ENCODE peak calls at places on chromosomes 16 and 17, in eight cellular contexts. One of them, this sample, is unnamed.

GRCh38 chr16:88999457-89000206 is 22.6 kb upstream of the CBFA2T3 start:
- DNase-seq in heart right ventricle: no peak
- DNase-seq in left ventricle myocardium inferior: no peak
- DNase-seq in tibial artery: no peak
- DNase-seq in effector memory CD4-positive, alpha-beta T cell: no peak
- DNase-seq in A549: no peak
- DNase-seq in fibroblast of lung: no peak
- DNase-seq in SJCRH30: no peak
- DNase-seq in this sample: no peak

GRCh38 chr17:219696-220095 is 38.2 kb upstream of the DOC2B start:
- DNase-seq in heart right ventricle: no peak
- DNase-seq in left ventricle myocardium inferior: no peak
- DNase-seq in tibial artery: no peak
- DNase-seq in effector memory CD4-positive, alpha-beta T cell: no peak
- DNase-seq in A549: no peak
- DNase-seq in fibroblast of lung: no peak
- DNase-seq in SJCRH30: no peak
- DNase-seq in this sample: no peak

GRCh38 chr17:58136669-58137279 is 11.4 kb upstream of the OR4D1 start:
- DNase-seq in heart right ventricle: no peak
- DNase-seq in left ventricle myocardium inferior: no peak
- DNase-seq in tibial artery: no peak
- DNase-seq in effector memory CD4-positive, alpha-beta T cell: no peak
- DNase-seq in A549: peak; percentile 53
- DNase-seq in fibroblast of lung: no peak
- DNase-seq in SJCRH30: peak; percentile 18
- DNase-seq in this sample: no peak

GRCh38 chr16:61858996-61859395 is 177.2 kb downstream of the CDH8 start:
- DNase-seq in heart right ventricle: no peak
- DNase-seq in left ventricle myocardium inferior: no peak
- DNase-seq in tibial artery: no peak
- DNase-seq in effector memory CD4-positive, alpha-beta T cell: no peak
- DNase-seq in A549: peak; percentile 2
- DNase-seq in fibroblast of lung: no peak
- DNase-seq in SJCRH30: no peak
- DNase-seq in this sample: no peak

GRCh38 chr16:14013571-14014283 is 57.4 kb upstream of the MRTFB start:
- DNase-seq in heart right ventricle: no peak
- DNase-seq in left ventricle myocardium inferior: no peak
- DNase-seq in tibial artery: peak; percentile 60
- DNase-seq in effector memory CD4-positive, alpha-beta T cell: no peak
- DNase-seq in A549: peak; percentile 90
- DNase-seq in fibroblast of lung: peak; percentile 99
- DNase-seq in SJCRH30: peak; percentile 66
- DNase-seq in this sample: peak; percentile 97

GRCh38 chr16:25121824-25122600 is 10.5 kb downstream of the LCMT1 start:
- DNase-seq in heart right ventricle: no peak
- DNase-seq in left ventricle myocardium inferior: no peak
- DNase-seq in tibial artery: no peak
- DNase-seq in effector memory CD4-positive, alpha-beta T cell: no peak
- DNase-seq in A549: no peak
- DNase-seq in fibroblast of lung: no peak
- DNase-seq in SJCRH30: no peak
- DNase-seq in this sample: no peak

GRCh38 chr16:51648521-51648920 is 497.5 kb upstream of the SALL1 start:
- DNase-seq in heart right ventricle: no peak
- DNase-seq in left ventricle myocardium inferior: no peak
- DNase-seq in tibial artery: no peak
- DNase-seq in effector memory CD4-positive, alpha-beta T cell: no peak
- DNase-seq in A549: no peak
- DNase-seq in fibroblast of lung: no peak
- DNase-seq in SJCRH30: no peak
- DNase-seq in this sample: no peak

GRCh38 chr16:83771306-83771942 is 36.4 kb upstream of the HSBP1 start:
- DNase-seq in heart right ventricle: peak; percentile 78
- DNase-seq in left ventricle myocardium inferior: peak; percentile 78
- DNase-seq in tibial artery: peak; percentile 44
- DNase-seq in effector memory CD4-positive, alpha-beta T cell: no peak
- DNase-seq in A549: no peak
- DNase-seq in fibroblast of lung: no peak
- DNase-seq in SJCRH30: no peak
- DNase-seq in this sample: peak; percentile 12

GRCh38 chr17:81931189-81931556 is 3.6 kb upstream of the MAFG start:
- DNase-seq in heart right ventricle: no peak
- DNase-seq in left ventricle myocardium inferior: no peak
- DNase-seq in tibial artery: no peak
- DNase-seq in effector memory CD4-positive, alpha-beta T cell: no peak
- DNase-seq in A549: no peak
- DNase-seq in fibroblast of lung: no peak
- DNase-seq in SJCRH30: no peak
- DNase-seq in this sample: no peak

GRCh38 chr16:56682703-56683397 is 580 bp downstream of the MT1X start:
- DNase-seq in heart right ventricle: no peak
- DNase-seq in left ventricle myocardium inferior: no peak
- DNase-seq in tibial artery: no peak
- DNase-seq in effector memory CD4-positive, alpha-beta T cell: no peak
- DNase-seq in A549: no peak
- DNase-seq in fibroblast of lung: no peak
- DNase-seq in SJCRH30: no peak
- DNase-seq in this sample: no peak

GRCh38 chr17:28042721-28043291 is 329 bp downstream of the NLK start:
- DNase-seq in heart right ventricle: no peak
- DNase-seq in left ventricle myocardium inferior: no peak
- DNase-seq in tibial artery: no peak
- DNase-seq in effector memory CD4-positive, alpha-beta T cell: no peak
- DNase-seq in A549: no peak
- DNase-seq in fibroblast of lung: no peak
- DNase-seq in SJCRH30: no peak
- DNase-seq in this sample: no peak

GRCh38 chr17:28047806-28048205 is 5.3 kb downstream of the NLK start:
- DNase-seq in heart right ventricle: no peak
- DNase-seq in left ventricle myocardium inferior: no peak
- DNase-seq in tibial artery: no peak
- DNase-seq in effector memory CD4-positive, alpha-beta T cell: no peak
- DNase-seq in A549: no peak
- DNase-seq in fibroblast of lung: no peak
- DNase-seq in SJCRH30: peak; percentile 28
- DNase-seq in this sample: no peak

GRCh38 chr17:28043296-28043695 is 819 bp downstream of the NLK start:
- DNase-seq in heart right ventricle: no peak
- DNase-seq in left ventricle myocardium inferior: no peak
- DNase-seq in tibial artery: no peak
- DNase-seq in effector memory CD4-positive, alpha-beta T cell: no peak
- DNase-seq in A549: no peak
- DNase-seq in fibroblast of lung: no peak
- DNase-seq in SJCRH30: no peak
- DNase-seq in this sample: no peak

GRCh38 chr17:28046034-28046825 is 3.8 kb downstream of the NLK start:
- DNase-seq in heart right ventricle: no peak
- DNase-seq in left ventricle myocardium inferior: no peak
- DNase-seq in tibial artery: no peak
- DNase-seq in effector memory CD4-positive, alpha-beta T cell: no peak
- DNase-seq in A549: no peak
- DNase-seq in fibroblast of lung: no peak
- DNase-seq in SJCRH30: no peak
- DNase-seq in this sample: no peak

DNA sequence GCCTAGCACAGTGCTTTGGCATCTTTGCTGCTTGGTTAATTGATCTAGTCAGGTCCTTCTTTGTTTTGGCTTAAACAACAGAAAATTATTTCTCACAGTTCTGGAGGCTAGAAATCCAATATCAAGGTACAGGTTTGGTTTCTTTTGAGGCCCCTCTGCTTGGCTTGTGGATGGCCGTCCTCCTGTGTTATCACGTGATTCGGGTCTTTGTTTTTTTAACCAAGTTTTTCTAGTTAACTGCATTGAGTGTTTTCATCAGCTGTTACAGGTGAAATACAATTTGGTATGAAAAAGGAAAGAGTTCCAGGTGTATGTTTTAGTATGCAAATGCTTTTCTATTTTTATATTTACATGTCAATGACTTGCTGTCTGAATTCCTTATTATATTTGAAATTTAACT is 2.8 kb downstream of the NLK start:
- DNase-seq in heart right ventricle: no peak
- DNase-seq in left ventricle myocardium inferior: no peak
- DNase-seq in tibial artery: no peak
- DNase-seq in effector memory CD4-positive, alpha-beta T cell: no peak
- DNase-seq in A549: no peak
- DNase-seq in fibroblast of lung: no peak
- DNase-seq in SJCRH30: no peak
- DNase-seq in this sample: no peak
- H3K4me3 ChIP-seq in heart right ventricle: no peak overlapping the region
- H3K4me3 ChIP-seq in left ventricle myocardium inferior: peak overlapping the region; percentile 96
- H3K4me3 ChIP-seq in tibial artery: no peak overlapping the region
- H3K4me3 ChIP-seq in effector memory CD4-positive, alpha-beta T cell: no peak overlapping the region
- H3K4me3 ChIP-seq in A549: no peak overlapping the region
- H3K4me3 ChIP-seq in fibroblast of lung: peak overlapping the region; percentile 82
- H3K4me3 ChIP-seq in SJCRH30: no peak overlapping the region
- H3K4me3 ChIP-seq in this sample: peak overlapping the region; percentile 88

DNA sequence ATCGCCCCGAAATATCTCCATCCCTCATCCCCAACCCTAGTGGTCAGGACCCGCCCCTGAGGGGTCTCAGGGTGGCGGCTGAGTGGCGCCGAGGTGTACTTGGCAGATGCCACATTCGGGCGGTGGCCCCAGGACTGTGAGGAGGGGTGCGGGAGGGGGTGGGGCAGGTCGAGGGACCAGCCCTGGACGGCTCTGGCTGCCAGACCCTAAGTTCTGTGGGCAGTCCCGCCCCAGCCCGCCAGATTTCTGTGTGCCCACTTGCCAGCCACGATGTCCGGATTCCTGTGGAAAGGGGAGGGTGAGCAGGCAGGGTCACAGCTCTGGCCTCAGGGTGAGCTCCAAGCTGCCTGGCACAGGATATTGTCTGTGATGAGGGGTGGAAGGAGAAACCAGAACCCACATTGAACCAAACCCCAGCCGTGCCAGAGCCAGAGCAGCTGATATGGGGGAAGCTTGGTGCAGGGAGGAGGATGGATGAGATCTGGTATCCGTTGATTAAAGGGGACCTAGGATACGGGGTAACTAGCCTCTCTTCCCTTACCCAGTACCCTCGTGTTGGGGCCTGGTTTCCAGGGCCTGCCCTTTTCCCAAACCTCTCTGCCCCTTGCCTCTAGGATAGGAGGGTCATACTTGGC is 1.1 kb upstream of the CHAD start:
- DNase-seq in heart right ventricle: no peak
- DNase-seq in left ventricle myocardium inferior: no peak
- DNase-seq in tibial artery: no peak
- DNase-seq in effector memory CD4-positive, alpha-beta T cell: no peak
- DNase-seq in A549: no peak
- DNase-seq in fibroblast of lung: no peak
- DNase-seq in SJCRH30: no peak
- DNase-seq in this sample: no peak
- H3K4me3 ChIP-seq in heart right ventricle: no peak overlapping the region
- H3K4me3 ChIP-seq in left ventricle myocardium inferior: no peak overlapping the region
- H3K4me3 ChIP-seq in tibial artery: no peak overlapping the region
- H3K4me3 ChIP-seq in effector memory CD4-positive, alpha-beta T cell: no peak overlapping the region
- H3K4me3 ChIP-seq in A549: no peak overlapping the region
- H3K4me3 ChIP-seq in fibroblast of lung: no peak overlapping the region
- H3K4me3 ChIP-seq in SJCRH30: no peak overlapping the region
- H3K4me3 ChIP-seq in this sample: no peak overlapping the region

GRCh38 chr17:72590382-72590781 is 469.6 kb downstream of the SOX9 start:
- DNase-seq in heart right ventricle: no peak
- DNase-seq in left ventricle myocardium inferior: no peak
- DNase-seq in tibial artery: no peak
- DNase-seq in effector memory CD4-positive, alpha-beta T cell: no peak
- DNase-seq in A549: no peak
- DNase-seq in fibroblast of lung: peak; percentile 89
- DNase-seq in SJCRH30: no peak
- DNase-seq in this sample: no peak

GRCh38 chr17:72587156-72587555 is 466.3 kb downstream of the SOX9 start:
- DNase-seq in heart right ventricle: no peak
- DNase-seq in left ventricle myocardium inferior: no peak
- DNase-seq in tibial artery: no peak
- DNase-seq in effector memory CD4-positive, alpha-beta T cell: no peak
- DNase-seq in A549: no peak
- DNase-seq in fibroblast of lung: no peak
- DNase-seq in SJCRH30: no peak
- DNase-seq in this sample: no peak

GRCh38 chr17:72587773-72588511 is 467.1 kb downstream of the SOX9 start:
- DNase-seq in heart right ventricle: no peak
- DNase-seq in left ventricle myocardium inferior: no peak
- DNase-seq in tibial artery: no peak
- DNase-seq in effector memory CD4-positive, alpha-beta T cell: no peak
- DNase-seq in A549: peak; percentile 54
- DNase-seq in fibroblast of lung: peak; percentile 49
- DNase-seq in SJCRH30: no peak
- DNase-seq in this sample: no peak

GRCh38 chr17:72588561-72588960 is 467.7 kb downstream of the SOX9 start:
- DNase-seq in heart right ventricle: no peak
- DNase-seq in left ventricle myocardium inferior: no peak
- DNase-seq in tibial artery: no peak
- DNase-seq in effector memory CD4-positive, alpha-beta T cell: no peak
- DNase-seq in A549: no peak
- DNase-seq in fibroblast of lung: peak; percentile 22
- DNase-seq in SJCRH30: no peak
- DNase-seq in this sample: no peak

GRCh38 chr17:72588961-72589360 is 468.1 kb downstream of the SOX9 start:
- DNase-seq in heart right ventricle: no peak
- DNase-seq in left ventricle myocardium inferior: no peak
- DNase-seq in tibial artery: no peak
- DNase-seq in effector memory CD4-positive, alpha-beta T cell: no peak
- DNase-seq in A549: peak; percentile 71
- DNase-seq in fibroblast of lung: peak; percentile 51
- DNase-seq in SJCRH30: no peak
- DNase-seq in this sample: no peak
- H3K4me3 ChIP-seq in heart right ventricle: no peak overlapping the region
- H3K4me3 ChIP-seq in left ventricle myocardium inferior: no peak overlapping the region
- H3K4me3 ChIP-seq in tibial artery: no peak overlapping the region
- H3K4me3 ChIP-seq in effector memory CD4-positive, alpha-beta T cell: no peak overlapping the region
- H3K4me3 ChIP-seq in A549: peak overlapping the region; percentile 78
- H3K4me3 ChIP-seq in fibroblast of lung: peak overlapping the region; percentile 35
- H3K4me3 ChIP-seq in SJCRH30: no peak overlapping the region
- H3K4me3 ChIP-seq in this sample: peak overlapping the region; percentile 99

GRCh38 chr16:50562657-50563056 is 14.5 kb downstream of the NKD1 start:
- DNase-seq in heart right ventricle: no peak
- DNase-seq in left ventricle myocardium inferior: no peak
- DNase-seq in tibial artery: no peak
- DNase-seq in effector memory CD4-positive, alpha-beta T cell: no peak
- DNase-seq in A549: no peak
- DNase-seq in fibroblast of lung: no peak
- DNase-seq in SJCRH30: no peak
- DNase-seq in this sample: no peak
- H3K4me3 ChIP-seq in heart right ventricle: no peak overlapping the region
- H3K4me3 ChIP-seq in left ventricle myocardium inferior: no peak overlapping the region
- H3K4me3 ChIP-seq in tibial artery: no peak overlapping the region
- H3K4me3 ChIP-seq in effector memory CD4-positive, alpha-beta T cell: no peak overlapping the region
- H3K4me3 ChIP-seq in A549: no peak overlapping the region
- H3K4me3 ChIP-seq in fibroblast of lung: no peak overlapping the region
- H3K4me3 ChIP-seq in SJCRH30: no peak overlapping the region
- H3K4me3 ChIP-seq in this sample: no peak overlapping the region

This sample was measured in epithelial cell of proximal tubule.